ENCODE peak calls at places on chromosome 19, in eight cellular contexts. One of them, this sample, is unnamed.
A peak's percentile ranks its signal among the peaks of the same experiment; 100 is the strongest.

GRCh38 chr19:18514800-18515682 is 6.8 kb downstream of the ELL start:
- DNase-seq in left ventricle myocardium superior: peak; percentile 57
- DNase-seq in hypothalamus: no peak
- DNase-seq in stimulated activated naive B cell treated with anti-CD40 and anti-IgM and Interleukin-4, amounts not matched to agents 10 μg/mL and 1 μg/mL and 100 μg/mL, for 72 hours: no peak
- DNase-seq in HepG2: peak; percentile 99
- DNase-seq in fibroblast of mammary gland: peak; percentile 74
- DNase-seq in retinal pigment epithelial cell: peak; percentile 34
- DNase-seq in renal cortical epithelial cell: peak; percentile 93
- DNase-seq in this sample: peak; percentile 81

GRCh38 chr19:57576661-57577060 is 2.0 kb downstream of the ZNF416 start:
- DNase-seq in hypothalamus: no peak
- DNase-seq in left ventricle myocardium superior: no peak
- DNase-seq in stimulated activated naive B cell treated with anti-CD40 and anti-IgM and Interleukin-4, amounts not matched to agents 10 μg/mL and 1 μg/mL and 100 μg/mL, for 72 hours: no peak
- DNase-seq in HepG2: no peak
- DNase-seq in renal cortical epithelial cell: no peak
- DNase-seq in fibroblast of mammary gland: no peak
- DNase-seq in retinal pigment epithelial cell: no peak
- DNase-seq in this sample: no peak

GRCh38 chr19:2101417-2102335 is 5.0 kb downstream of the IZUMO4 start:
- DNase-seq in left ventricle myocardium superior: no peak
- DNase-seq in renal cortical epithelial cell: no peak
- DNase-seq in retinal pigment epithelial cell: no peak
- DNase-seq in hypothalamus: no peak
- DNase-seq in stimulated activated naive B cell treated with anti-CD40 and anti-IgM and Interleukin-4, amounts not matched to agents 10 μg/mL and 1 μg/mL and 100 μg/mL, for 72 hours: no peak
- DNase-seq in HepG2: no peak
- DNase-seq in fibroblast of mammary gland: no peak
- DNase-seq in this sample: no peak

GRCh38 chr19:49907745-49908446 is 11.2 kb upstream of the IL4I1 start:
- DNase-seq in renal cortical epithelial cell: no peak
- DNase-seq in fibroblast of mammary gland: no peak
- DNase-seq in left ventricle myocardium superior: no peak
- DNase-seq in stimulated activated naive B cell treated with anti-CD40 and anti-IgM and Interleukin-4, amounts not matched to agents 10 μg/mL and 1 μg/mL and 100 μg/mL, for 72 hours: no peak
- DNase-seq in HepG2: no peak
- DNase-seq in retinal pigment epithelial cell: no peak
- DNase-seq in hypothalamus: no peak
- DNase-seq in this sample: no peak

GRCh38 chr19:801030-801860 is 4.0 kb downstream of the PTBP1 start:
- DNase-seq in stimulated activated naive B cell treated with anti-CD40 and anti-IgM and Interleukin-4, amounts not matched to agents 10 μg/mL and 1 μg/mL and 100 μg/mL, for 72 hours: no peak
- DNase-seq in fibroblast of mammary gland: peak; percentile 55
- DNase-seq in HepG2: no peak
- DNase-seq in hypothalamus: no peak
- DNase-seq in renal cortical epithelial cell: peak; percentile 35
- DNase-seq in retinal pigment epithelial cell: peak; percentile 54
- DNase-seq in left ventricle myocardium superior: peak; percentile 92
- DNase-seq in this sample: no peak

GRCh38 chr19:14767466-14767971 is 10.8 kb downstream of the ADGRE2 start:
- DNase-seq in fibroblast of mammary gland: no peak
- DNase-seq in renal cortical epithelial cell: no peak
- DNase-seq in left ventricle myocardium superior: no peak
- DNase-seq in hypothalamus: no peak
- DNase-seq in stimulated activated naive B cell treated with anti-CD40 and anti-IgM and Interleukin-4, amounts not matched to agents 10 μg/mL and 1 μg/mL and 100 μg/mL, for 72 hours: no peak
- DNase-seq in HepG2: no peak
- DNase-seq in retinal pigment epithelial cell: no peak
- DNase-seq in this sample: no peak

GRCh38 chr19:35154535-35155406 is at the start of gene FXYD5:
- DNase-seq in left ventricle myocardium superior: peak; percentile 79
- DNase-seq in fibroblast of mammary gland: peak; percentile 80
- DNase-seq in HepG2: no peak
- DNase-seq in retinal pigment epithelial cell: no peak
- DNase-seq in stimulated activated naive B cell treated with anti-CD40 and anti-IgM and Interleukin-4, amounts not matched to agents 10 μg/mL and 1 μg/mL and 100 μg/mL, for 72 hours: peak; percentile 47
- DNase-seq in renal cortical epithelial cell: peak; percentile 27
- DNase-seq in hypothalamus: no peak
- DNase-seq in this sample: peak; percentile 47

GRCh38 chr19:411723-412355 is 2.9 kb upstream of the C2CD4C start:
- DNase-seq in hypothalamus: no peak
- DNase-seq in stimulated activated naive B cell treated with anti-CD40 and anti-IgM and Interleukin-4, amounts not matched to agents 10 μg/mL and 1 μg/mL and 100 μg/mL, for 72 hours: no peak
- DNase-seq in fibroblast of mammary gland: no peak
- DNase-seq in retinal pigment epithelial cell: no peak
- DNase-seq in HepG2: no peak
- DNase-seq in left ventricle myocardium superior: no peak
- DNase-seq in renal cortical epithelial cell: no peak
- DNase-seq in this sample: no peak

GRCh38 chr19:34645551-34645950 is 31.4 kb downstream of the SCGB2B2 start:
- DNase-seq in renal cortical epithelial cell: no peak
- DNase-seq in fibroblast of mammary gland: no peak
- DNase-seq in left ventricle myocardium superior: no peak
- DNase-seq in retinal pigment epithelial cell: no peak
- DNase-seq in stimulated activated naive B cell treated with anti-CD40 and anti-IgM and Interleukin-4, amounts not matched to agents 10 μg/mL and 1 μg/mL and 100 μg/mL, for 72 hours: no peak
- DNase-seq in hypothalamus: no peak
- DNase-seq in HepG2: no peak
- DNase-seq in this sample: no peak

GRCh38 chr19:13881692-13882418 is 4.9 kb downstream of the NANOS3 start:
- DNase-seq in hypothalamus: peak; percentile 10
- DNase-seq in retinal pigment epithelial cell: no peak
- DNase-seq in HepG2: no peak
- DNase-seq in stimulated activated naive B cell treated with anti-CD40 and anti-IgM and Interleukin-4, amounts not matched to agents 10 μg/mL and 1 μg/mL and 100 μg/mL, for 72 hours: no peak
- DNase-seq in left ventricle myocardium superior: peak; percentile 61
- DNase-seq in fibroblast of mammary gland: peak; percentile 38
- DNase-seq in renal cortical epithelial cell: no peak
- DNase-seq in this sample: no peak

GRCh38 chr19:33406521-33407139 is 33.1 kb downstream of the CEBPG start:
- DNase-seq in renal cortical epithelial cell: peak; percentile 11
- DNase-seq in HepG2: peak; percentile 56
- DNase-seq in stimulated activated naive B cell treated with anti-CD40 and anti-IgM and Interleukin-4, amounts not matched to agents 10 μg/mL and 1 μg/mL and 100 μg/mL, for 72 hours: peak; percentile 61
- DNase-seq in retinal pigment epithelial cell: no peak
- DNase-seq in fibroblast of mammary gland: peak; percentile 56
- DNase-seq in hypothalamus: peak; percentile 41
- DNase-seq in left ventricle myocardium superior: peak; percentile 79
- DNase-seq in this sample: peak; percentile 90

GRCh38 chr19:18603255-18603957 is 3.2 kb downstream of the CRLF1 start:
- DNase-seq in retinal pigment epithelial cell: no peak
- DNase-seq in fibroblast of mammary gland: no peak
- DNase-seq in hypothalamus: no peak
- DNase-seq in HepG2: no peak
- DNase-seq in left ventricle myocardium superior: peak; percentile 39
- DNase-seq in renal cortical epithelial cell: no peak
- DNase-seq in stimulated activated naive B cell treated with anti-CD40 and anti-IgM and Interleukin-4, amounts not matched to agents 10 μg/mL and 1 μg/mL and 100 μg/mL, for 72 hours: no peak
- DNase-seq in this sample: no peak

GRCh38 chr19:16368385-16369305 is 44.0 kb downstream of the KLF2 start:
- DNase-seq in renal cortical epithelial cell: no peak
- DNase-seq in fibroblast of mammary gland: no peak
- DNase-seq in hypothalamus: no peak
- DNase-seq in HepG2: peak; percentile 18
- DNase-seq in retinal pigment epithelial cell: no peak
- DNase-seq in left ventricle myocardium superior: peak; percentile 16
- DNase-seq in stimulated activated naive B cell treated with anti-CD40 and anti-IgM and Interleukin-4, amounts not matched to agents 10 μg/mL and 1 μg/mL and 100 μg/mL, for 72 hours: no peak
- DNase-seq in this sample: no peak

GRCh38 chr19:41219924-41220567 is 1.0 kb downstream of the AXL start:
- DNase-seq in left ventricle myocardium superior: peak; percentile 73
- DNase-seq in renal cortical epithelial cell: no peak
- DNase-seq in hypothalamus: no peak
- DNase-seq in fibroblast of mammary gland: peak; percentile 78
- DNase-seq in stimulated activated naive B cell treated with anti-CD40 and anti-IgM and Interleukin-4, amounts not matched to agents 10 μg/mL and 1 μg/mL and 100 μg/mL, for 72 hours: no peak
- DNase-seq in HepG2: no peak
- DNase-seq in retinal pigment epithelial cell: no peak
- DNase-seq in this sample: no peak

GRCh38 chr19:47430041-47430802 is 10.9 kb upstream of the MEIS3 start:
- DNase-seq in left ventricle myocardium superior: peak; percentile 53
- DNase-seq in fibroblast of mammary gland: peak; percentile 45
- DNase-seq in HepG2: no peak
- DNase-seq in hypothalamus: no peak
- DNase-seq in stimulated activated naive B cell treated with anti-CD40 and anti-IgM and Interleukin-4, amounts not matched to agents 10 μg/mL and 1 μg/mL and 100 μg/mL, for 72 hours: no peak
- DNase-seq in renal cortical epithelial cell: no peak
- DNase-seq in retinal pigment epithelial cell: no peak
- DNase-seq in this sample: peak; percentile 40

GRCh38 chr19:40270362-40271089 is 14.6 kb downstream of the AKT2 start:
- DNase-seq in stimulated activated naive B cell treated with anti-CD40 and anti-IgM and Interleukin-4, amounts not matched to agents 10 μg/mL and 1 μg/mL and 100 μg/mL, for 72 hours: no peak
- DNase-seq in HepG2: no peak
- DNase-seq in hypothalamus: no peak
- DNase-seq in left ventricle myocardium superior: no peak
- DNase-seq in fibroblast of mammary gland: no peak
- DNase-seq in retinal pigment epithelial cell: no peak
- DNase-seq in renal cortical epithelial cell: no peak
- DNase-seq in this sample: no peak

GRCh38 chr19:2337329-2337707 is 8.8 kb downstream of the SPPL2B start:
- DNase-seq in fibroblast of mammary gland: peak; percentile 74
- DNase-seq in left ventricle myocardium superior: peak; percentile 64
- DNase-seq in renal cortical epithelial cell: no peak
- DNase-seq in HepG2: peak; percentile 29
- DNase-seq in hypothalamus: peak; percentile 24
- DNase-seq in stimulated activated naive B cell treated with anti-CD40 and anti-IgM and Interleukin-4, amounts not matched to agents 10 μg/mL and 1 μg/mL and 100 μg/mL, for 72 hours: no peak
- DNase-seq in retinal pigment epithelial cell: peak; percentile 82
- DNase-seq in this sample: peak; percentile 34

GRCh38 chr19:51689751-51690358 is 3.3 kb upstream of the SPACA6 start:
- DNase-seq in HepG2: no peak
- DNase-seq in hypothalamus: peak; percentile 47
- DNase-seq in renal cortical epithelial cell: no peak
- DNase-seq in left ventricle myocardium superior: peak; percentile 58
- DNase-seq in retinal pigment epithelial cell: no peak
- DNase-seq in stimulated activated naive B cell treated with anti-CD40 and anti-IgM and Interleukin-4, amounts not matched to agents 10 μg/mL and 1 μg/mL and 100 μg/mL, for 72 hours: no peak
- DNase-seq in fibroblast of mammary gland: no peak
- DNase-seq in this sample: peak; percentile 51

GRCh38 chr19:6516018-6516658 is 14.0 kb upstream of the TUBB4A start:
- DNase-seq in retinal pigment epithelial cell: peak; percentile 77
- DNase-seq in HepG2: peak; percentile 77
- DNase-seq in renal cortical epithelial cell: peak; percentile 91
- DNase-seq in hypothalamus: peak; percentile 73
- DNase-seq in stimulated activated naive B cell treated with anti-CD40 and anti-IgM and Interleukin-4, amounts not matched to agents 10 μg/mL and 1 μg/mL and 100 μg/mL, for 72 hours: peak; percentile 73
- DNase-seq in fibroblast of mammary gland: peak; percentile 82
- DNase-seq in left ventricle myocardium superior: peak; percentile 94
- DNase-seq in this sample: peak; percentile 87

GRCh38 chr19:4120531-4120930 is 3.4 kb downstream of the MAP2K2 start:
- DNase-seq in stimulated activated naive B cell treated with anti-CD40 and anti-IgM and Interleukin-4, amounts not matched to agents 10 μg/mL and 1 μg/mL and 100 μg/mL, for 72 hours: no peak
- DNase-seq in renal cortical epithelial cell: no peak
- DNase-seq in left ventricle myocardium superior: no peak
- DNase-seq in HepG2: no peak
- DNase-seq in fibroblast of mammary gland: peak; percentile 89
- DNase-seq in retinal pigment epithelial cell: no peak
- DNase-seq in hypothalamus: no peak
- DNase-seq in this sample: no peak

GRCh38 chr19:6232567-6232966 is 47.2 kb downstream of the MLLT1 start:
- DNase-seq in retinal pigment epithelial cell: no peak
- DNase-seq in stimulated activated naive B cell treated with anti-CD40 and anti-IgM and Interleukin-4, amounts not matched to agents 10 μg/mL and 1 μg/mL and 100 μg/mL, for 72 hours: no peak
- DNase-seq in fibroblast of mammary gland: peak; percentile 93
- DNase-seq in left ventricle myocardium superior: no peak
- DNase-seq in hypothalamus: no peak
- DNase-seq in HepG2: no peak
- DNase-seq in renal cortical epithelial cell: peak; percentile 88
- DNase-seq in this sample: no peak

GRCh38 chr19:13691569-13691968 is 72.8 kb upstream of the MRI1 start:
- DNase-seq in HepG2: no peak
- DNase-seq in renal cortical epithelial cell: no peak
- DNase-seq in left ventricle myocardium superior: no peak
- DNase-seq in stimulated activated naive B cell treated with anti-CD40 and anti-IgM and Interleukin-4, amounts not matched to agents 10 μg/mL and 1 μg/mL and 100 μg/mL, for 72 hours: no peak
- DNase-seq in hypothalamus: no peak
- DNase-seq in fibroblast of mammary gland: no peak
- DNase-seq in retinal pigment epithelial cell: no peak
- DNase-seq in this sample: no peak

GRCh38 chr19:50851620-50852019 is 3.1 kb upstream of the KLK3 start:
- DNase-seq in stimulated activated naive B cell treated with anti-CD40 and anti-IgM and Interleukin-4, amounts not matched to agents 10 μg/mL and 1 μg/mL and 100 μg/mL, for 72 hours: no peak
- DNase-seq in hypothalamus: no peak
- DNase-seq in renal cortical epithelial cell: no peak
- DNase-seq in left ventricle myocardium superior: no peak
- DNase-seq in HepG2: no peak
- DNase-seq in retinal pigment epithelial cell: no peak
- DNase-seq in fibroblast of mammary gland: no peak
- DNase-seq in this sample: no peak

This sample was measured in HT-29.